ENCODE peak calls at places on chromosomes 4 and X, in five cellular contexts. T is H9, N is mesenchymal stem cell, L is mesendoderm, P is IMR-90. H is an unnamed sample.

GRCh38 chr4:110361921-110362320 is 114.0 kb upstream of the ENPEP start:
- DNase-seq in T (no peak), N (peak), L (peak), P (no peak), H (no peak)

GRCh38 chrX:123215397-123216089 is 31.5 kb downstream of the GRIA3 start:
- DNase-seq in T (no peak), N (no peak), L (no peak), P (no peak), H (no peak)

GRCh38 chr4:55184600-55185523 is 59.5 kb upstream of the KDR start:
- DNase-seq in T (peak), N (peak), L (peak), P (peak), H (no peak)

GRCh38 chr4:97349468-97350186 is 793.6 kb downstream of the STPG2 start:
- DNase-seq in T (no peak), N (no peak), L (no peak), P (no peak), H (no peak)

GRCh38 chr4:52982246-52982950 is 120.3 kb downstream of the RASL11B start:
- DNase-seq in T (no peak), N (peak), L (peak), P (peak), H (peak)

GRCh38 chrX:49995795-49996455 is 73.5 kb downstream of the CLCN5 start:
- DNase-seq in T (no peak), N (no peak), L (peak), P (no peak), H (no peak)

GRCh38 chrX:103453655-103454054 is 65.6 kb downstream of the RAB40A start:
- DNase-seq in T (no peak), N (peak), L (no peak), P (peak), H (no peak)

GRCh38 chr4:144450526-144450925 is 195.4 kb upstream of the HHIP start:
- DNase-seq in T (no peak), N (no peak), L (peak), P (no peak), H (no peak)

GRCh38 chr4:147927377-147928137 is 195.7 kb downstream of the ARHGAP10 start:
- DNase-seq in T (no peak), N (peak), L (peak), P (peak), H (no peak)

GRCh38 chr4:76706581-76706980 is 191.4 kb downstream of the SOWAHB start:
- DNase-seq in T (no peak), N (peak), L (no peak), P (no peak), H (no peak)
- H3K23ac ChIP-seq in T (no peak), N (no peak), L (no peak), P (peak), H (no peak)

DNA sequence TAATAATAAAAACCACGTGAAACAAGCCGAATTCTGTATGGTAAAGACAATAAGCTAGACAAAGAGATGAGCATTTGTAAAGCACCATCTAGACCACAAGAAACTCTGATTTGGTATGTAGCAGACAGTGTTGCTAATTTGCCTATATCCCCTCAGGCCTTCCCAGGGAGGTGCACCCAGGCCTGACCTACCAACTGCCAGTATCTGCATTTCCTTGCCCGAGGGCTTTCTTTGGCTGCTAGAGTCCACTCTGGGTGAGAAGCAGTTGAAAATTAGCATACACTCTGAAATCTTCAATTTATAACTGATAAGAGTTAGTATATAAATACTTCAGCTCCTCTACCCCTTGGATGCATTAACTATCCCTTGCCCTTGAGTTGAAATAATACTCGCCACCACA is 37.4 kb upstream of the IL1RAPL1 start:
- DNase-seq in T (peak), N (no peak), L (peak), P (no peak), H (no peak)
- H2BK15ac ChIP-seq in T (no peak), N (no peak), L (no peak), P (no peak), H (no peak)

GRCh38 chr4:61520688-61521160 is 320.6 kb downstream of the ADGRL3 start:
- DNase-seq in T (no peak), N (peak), L (peak), P (peak), H (no peak)

GRCh38 chr4:61520176-61520575 is 320.1 kb downstream of the ADGRL3 start:
- DNase-seq in T (no peak), N (no peak), L (no peak), P (peak), H (no peak)

GRCh38 chr4:61521451-61521850 is 321.3 kb downstream of the ADGRL3 start:
- DNase-seq in T (no peak), N (no peak), L (no peak), P (no peak), H (no peak)

GRCh38 chr4:61514991-61515390 is 314.9 kb downstream of the ADGRL3 start:
- DNase-seq in T (no peak), N (no peak), L (peak), P (no peak), H (no peak)

DNA sequence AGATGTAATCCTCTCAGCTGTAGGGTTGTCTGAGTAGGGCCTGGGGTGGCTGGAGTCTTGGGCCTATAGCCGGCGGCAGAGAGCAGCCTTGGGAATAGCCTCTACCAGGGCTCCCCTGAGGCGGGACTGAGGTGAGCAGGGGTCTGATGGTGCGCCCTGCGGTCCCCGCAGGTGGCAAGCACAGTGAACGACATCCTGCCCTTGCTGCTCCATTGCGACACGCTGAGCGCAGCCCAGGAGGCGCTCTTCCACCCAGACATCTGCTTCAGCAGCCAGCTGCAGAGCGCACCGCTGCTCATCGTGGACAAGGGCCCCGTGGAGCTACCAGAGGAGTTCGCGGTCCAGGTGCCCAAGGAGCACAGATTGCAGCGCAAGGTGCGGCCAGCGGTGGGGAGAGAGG is 317.0 kb downstream of the ADGRL3 start:
- DNase-seq in T (peak), N (peak), L (peak), P (no peak), H (no peak)
- H2BK5ac ChIP-seq in T (no peak), N (no peak), L (no peak), P (no peak), H (no peak)

DNA sequence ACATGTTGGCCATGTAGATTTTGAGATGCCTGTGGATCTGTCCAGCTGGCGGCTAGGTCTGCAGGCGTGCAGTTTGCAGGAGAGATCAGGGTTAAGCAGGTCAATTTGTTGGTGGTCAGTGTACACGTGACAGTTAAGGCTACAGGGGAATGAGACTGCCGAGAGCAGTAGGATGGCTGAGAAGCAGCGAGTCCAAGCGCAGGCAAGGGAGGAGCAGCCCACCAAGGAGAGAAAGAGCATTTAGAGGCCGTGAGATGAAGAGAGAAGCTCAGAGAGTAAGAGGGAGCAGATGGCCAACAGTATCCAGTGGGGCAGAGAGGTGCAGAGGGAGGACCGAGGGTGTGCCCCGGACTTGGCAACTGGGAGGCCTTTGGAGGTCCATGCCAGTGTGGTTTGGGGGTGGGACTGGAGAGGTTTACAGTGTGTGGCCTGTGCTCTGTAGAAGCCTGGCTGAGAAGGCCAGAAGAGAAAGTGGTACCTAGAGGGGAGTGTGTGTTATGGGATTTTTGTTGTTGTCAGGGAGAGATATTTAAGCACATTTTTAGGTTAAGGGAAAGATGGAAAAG is 18.4 kb downstream of the SNX25 start:
- DNase-seq in T (no peak), N (no peak), L (no peak), P (no peak), H (no peak)
- H3K23ac ChIP-seq in T (no peak), N (no peak), L (peak), P (no peak), H (no peak)

GRCh38 chr4:25982962-25983361 is 68.9 kb downstream of the SMIM20 start:
- DNase-seq in T (no peak), N (no peak), L (no peak), P (no peak), H (no peak)
- H2BK15ac ChIP-seq in T (no peak), N (no peak), L (no peak), P (no peak), H (peak)

GRCh38 chr4:173514641-173515217 is 15.3 kb downstream of the HAND2 start:
- DNase-seq in T (no peak), N (peak), L (no peak), P (no peak), H (no peak)

GRCh38 chr4:173515458-173515857 is 14.6 kb downstream of the HAND2 start:
- DNase-seq in T (no peak), N (no peak), L (no peak), P (no peak), H (no peak)

GRCh38 chr4:173517781-173518371 is 12.2 kb downstream of the HAND2 start:
- DNase-seq in T (peak), N (peak), L (peak), P (no peak), H (no peak)

GRCh38 chr4:173518419-173519102 is 11.5 kb downstream of the HAND2 start:
- DNase-seq in T (peak), N (peak), L (no peak), P (no peak), H (no peak)

DNA sequence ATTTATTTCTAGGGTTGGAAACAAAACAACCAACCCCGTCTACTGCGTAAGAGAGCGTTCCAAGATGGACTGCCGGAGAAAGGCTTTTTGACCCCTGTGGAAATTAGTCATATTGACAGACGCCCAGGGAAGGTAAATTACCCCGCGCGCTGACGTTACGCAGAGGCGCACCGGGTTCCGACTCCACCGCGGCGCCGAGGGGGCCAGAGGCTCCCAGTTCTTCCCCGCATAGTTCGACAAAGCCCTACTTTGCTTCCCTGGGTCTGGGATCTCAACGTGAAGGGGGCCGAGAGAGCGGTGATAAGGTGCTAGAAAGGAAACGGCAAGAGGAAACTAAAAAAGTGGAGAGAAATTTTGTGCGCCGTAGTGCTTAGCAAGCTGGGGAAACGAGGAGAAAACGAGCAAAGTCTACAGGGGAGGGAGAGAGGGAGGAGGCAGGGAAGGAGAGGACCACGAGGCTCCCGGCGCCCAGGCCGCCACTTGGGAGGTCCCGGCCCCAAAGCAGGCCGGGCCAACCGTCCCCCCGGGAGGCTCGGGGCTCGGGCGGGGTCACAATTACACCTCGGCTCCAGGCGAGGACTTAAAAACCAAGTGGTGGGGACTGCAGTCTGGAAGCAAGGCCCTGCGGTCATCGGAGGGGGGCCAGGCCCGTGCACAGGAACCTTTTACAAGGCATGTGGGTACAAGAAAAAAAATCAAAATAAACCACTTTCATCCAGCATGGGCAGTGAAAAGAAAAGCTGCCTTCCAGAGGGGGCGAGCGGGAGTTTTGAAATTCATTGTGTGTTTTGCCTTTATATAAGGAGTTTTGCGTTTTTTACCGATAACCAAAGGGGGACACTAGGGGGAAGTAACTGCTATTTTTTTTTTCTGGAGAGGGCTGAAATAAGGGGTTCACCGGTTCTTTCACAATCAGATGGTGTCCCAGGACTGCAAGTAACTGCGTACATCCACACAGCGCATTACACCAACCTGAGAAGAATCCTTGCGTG is 13.1 kb downstream of the HAND2 start:
- DNase-seq in T (peak), N (peak), L (peak), P (no peak), H (no peak)
- H2BK5ac ChIP-seq in T (no peak), N (no peak), L (no peak), P (no peak), H (no peak)

GRCh38 chr4:182449186-182449880 is 206.1 kb downstream of the TENM3 start:
- DNase-seq in T (peak), N (peak), L (peak), P (peak), H (no peak)

GRCh38 chr4:182448281-182449151 is 205.3 kb downstream of the TENM3 start:
- DNase-seq in T (peak), N (peak), L (peak), P (peak), H (peak)

GRCh38 chr4:182449960-182450359 is 206.8 kb downstream of the TENM3 start:
- DNase-seq in T (no peak), N (peak), L (no peak), P (no peak), H (no peak)

GRCh38 chr4:182454440-182455013 is 211.3 kb downstream of the TENM3 start:
- DNase-seq in T (no peak), N (no peak), L (no peak), P (peak), H (no peak)

GRCh38 chr4:182453830-182454229 is 210.6 kb downstream of the TENM3 start:
- DNase-seq in T (no peak), N (no peak), L (no peak), P (no peak), H (no peak)
- H3K23ac ChIP-seq in T (no peak), N (no peak), L (no peak), P (no peak), H (no peak)

DNA sequence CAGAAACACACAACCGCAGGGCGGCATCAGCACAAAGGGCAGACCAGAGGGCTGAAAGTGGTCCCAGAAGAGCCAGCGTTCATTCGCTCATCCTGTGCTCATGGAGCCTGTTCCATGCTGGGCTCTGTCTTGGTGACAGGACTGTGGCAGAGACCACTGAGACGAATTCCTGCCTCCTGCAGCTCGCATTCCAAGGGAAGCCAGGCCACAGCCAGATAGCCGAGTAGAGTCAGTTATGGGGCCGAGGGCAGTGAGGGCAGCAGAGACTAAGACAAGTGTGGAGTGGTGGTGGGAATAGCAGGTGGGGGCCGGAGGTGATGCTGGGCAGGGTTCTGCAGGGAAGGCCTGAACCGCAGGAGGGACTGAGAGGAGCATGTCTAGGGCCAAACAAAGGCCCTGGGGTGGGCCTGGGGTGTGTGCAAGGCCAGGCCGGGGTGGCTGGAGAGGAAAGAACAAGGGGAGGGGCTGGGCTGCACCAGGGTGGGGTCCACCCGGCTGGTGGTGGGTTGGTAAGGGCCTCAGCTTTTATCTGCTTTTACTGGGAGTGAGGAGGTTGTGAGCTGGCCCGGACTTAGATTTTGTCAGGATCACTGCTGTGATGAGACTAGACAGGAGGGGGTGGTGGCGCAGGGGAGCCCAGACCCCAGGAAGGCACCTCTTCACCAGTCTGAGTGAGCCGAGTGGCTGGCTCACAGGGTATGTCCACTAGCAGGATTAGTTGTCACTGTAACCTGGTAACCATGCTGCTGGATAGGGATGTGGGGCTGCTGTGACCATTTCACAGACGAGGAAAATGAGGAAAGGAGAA is 6.3 kb downstream of the PSAPL1 start:
- DNase-seq in T (peak), N (no peak), L (peak), P (no peak), H (peak)
- H2BK15ac ChIP-seq in T (no peak), N (peak), L (no peak), P (no peak), H (peak)

DNA sequence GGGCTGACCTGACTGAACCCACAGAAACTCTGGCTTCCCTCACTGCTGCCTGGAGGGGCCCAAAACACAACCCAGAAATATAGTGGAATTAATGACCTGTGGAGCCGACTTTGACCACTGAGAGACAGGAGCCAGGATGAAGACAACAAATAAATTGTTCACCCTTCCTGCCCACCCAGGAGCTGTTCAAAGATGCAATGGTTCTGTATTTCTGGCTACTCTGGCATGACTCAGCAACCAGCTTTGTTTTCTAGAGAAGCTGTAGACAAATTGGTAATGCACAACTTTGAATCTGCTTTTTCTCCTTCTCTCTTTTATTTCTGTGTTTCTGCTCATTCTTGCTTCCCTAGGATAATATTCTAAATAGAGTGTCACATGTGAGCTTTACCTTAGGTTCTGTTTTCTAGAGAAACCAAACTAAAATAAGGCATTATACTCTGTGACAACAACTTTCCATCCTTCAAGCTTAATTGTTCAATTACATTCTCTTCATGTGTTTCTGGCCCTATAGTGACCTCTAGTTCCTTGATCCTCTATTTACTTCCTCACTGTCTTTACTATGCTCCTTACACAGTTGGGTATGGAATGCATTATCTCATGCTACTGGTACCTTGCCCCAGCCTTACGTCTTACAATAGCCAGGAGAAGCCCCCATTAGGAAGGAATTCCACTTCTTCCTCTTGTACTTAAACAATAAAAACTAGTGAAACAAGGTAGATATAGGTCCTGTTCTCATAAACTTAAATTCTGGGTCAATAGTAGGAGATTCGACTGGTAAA is 6.5 kb upstream of the PRKG2 start:
- DNase-seq in T (no peak), N (no peak), L (peak), P (peak), H (no peak)
- H2BK5ac ChIP-seq in T (no peak), N (no peak), L (no peak), P (no peak), H (no peak)